ENCODE peak calls at places on chromosome 14, in seven cellular contexts. One of them, this sample, is unnamed.

GRCh38 chr14:73944432-73945158 is 5.3 kb downstream of the FAM161B start:
- DNase-seq in A549: no peak
- DNase-seq in ascending aorta: no peak
- DNase-seq in upper lobe of left lung: no peak
- DNase-seq in Panc1: no peak
- DNase-seq in suprapubic skin: no peak
- DNase-seq in H1: no peak
- DNase-seq in this sample: no peak

GRCh38 chr14:103136388-103137271 is 13.4 kb downstream of the TNFAIP2 start:
- DNase-seq in A549: no peak
- DNase-seq in ascending aorta: no peak
- DNase-seq in upper lobe of left lung: no peak
- DNase-seq in Panc1: peak; percentile 41
- DNase-seq in suprapubic skin: no peak
- DNase-seq in H1: no peak
- DNase-seq in this sample: peak; percentile 68

GRCh38 chr14:93982684-93983007 is 6.3 kb upstream of the ASB2 start:
- DNase-seq in A549: no peak
- DNase-seq in ascending aorta: no peak
- DNase-seq in upper lobe of left lung: no peak
- DNase-seq in Panc1: no peak
- DNase-seq in suprapubic skin: no peak
- DNase-seq in H1: no peak
- DNase-seq in this sample: no peak

GRCh38 chr14:85731198-85731597 is 201.3 kb downstream of the FLRT2 start:
- DNase-seq in A549: no peak
- DNase-seq in ascending aorta: no peak
- DNase-seq in upper lobe of left lung: no peak
- DNase-seq in Panc1: no peak
- DNase-seq in suprapubic skin: no peak
- DNase-seq in H1: no peak
- DNase-seq in this sample: no peak

GRCh38 chr14:95410838-95411237 is 91.1 kb upstream of the CLMN start:
- DNase-seq in A549: no peak
- DNase-seq in ascending aorta: no peak
- DNase-seq in upper lobe of left lung: no peak
- DNase-seq in Panc1: no peak
- DNase-seq in suprapubic skin: no peak
- DNase-seq in H1: no peak
- DNase-seq in this sample: no peak

GRCh38 chr14:103545219-103545914 is 16.4 kb downstream of the TRMT61A start:
- DNase-seq in A549: no peak
- DNase-seq in ascending aorta: no peak
- DNase-seq in upper lobe of left lung: no peak
- DNase-seq in Panc1: no peak
- DNase-seq in suprapubic skin: no peak
- DNase-seq in H1: no peak
- DNase-seq in this sample: no peak

GRCh38 chr14:33364536-33364935 is 425.9 kb downstream of the NPAS3 start:
- DNase-seq in A549: no peak
- DNase-seq in ascending aorta: no peak
- DNase-seq in upper lobe of left lung: no peak
- DNase-seq in Panc1: no peak
- DNase-seq in suprapubic skin: no peak
- DNase-seq in H1: no peak
- DNase-seq in this sample: no peak

GRCh38 chr14:54048736-54049135 is 92.1 kb upstream of the BMP4 start:
- DNase-seq in A549: no peak
- DNase-seq in ascending aorta: no peak
- DNase-seq in upper lobe of left lung: no peak
- DNase-seq in Panc1: no peak
- DNase-seq in suprapubic skin: no peak
- DNase-seq in H1: no peak
- DNase-seq in this sample: no peak

GRCh38 chr14:77862154-77862783 is 62.4 kb downstream of the ADCK1 start:
- DNase-seq in A549: peak; percentile 79
- DNase-seq in ascending aorta: peak; percentile 79
- DNase-seq in upper lobe of left lung: peak; percentile 74
- DNase-seq in Panc1: peak; percentile 43
- DNase-seq in suprapubic skin: peak; percentile 87
- DNase-seq in H1: peak; percentile 77
- DNase-seq in this sample: peak; percentile 92

GRCh38 chr14:101082036-101082435 is 178.5 kb upstream of the RTL1 start:
- DNase-seq in A549: no peak
- DNase-seq in ascending aorta: no peak
- DNase-seq in upper lobe of left lung: peak; percentile 16
- DNase-seq in Panc1: no peak
- DNase-seq in suprapubic skin: peak; percentile 31
- DNase-seq in H1: no peak
- DNase-seq in this sample: no peak

GRCh38 chr14:94598816-94599655 is 13.2 kb upstream of the SERPINA3 start:
- DNase-seq in A549: peak; percentile 87
- DNase-seq in ascending aorta: peak; percentile 87
- DNase-seq in upper lobe of left lung: peak; percentile 77
- DNase-seq in Panc1: no peak
- DNase-seq in suprapubic skin: peak; percentile 84
- DNase-seq in H1: no peak
- DNase-seq in this sample: peak; percentile 56

GRCh38 chr14:34234258-34234657 is 227.8 kb downstream of the SPTSSA start:
- DNase-seq in A549: no peak
- DNase-seq in ascending aorta: no peak
- DNase-seq in upper lobe of left lung: no peak
- DNase-seq in Panc1: no peak
- DNase-seq in suprapubic skin: no peak
- DNase-seq in H1: no peak
- DNase-seq in this sample: no peak

GRCh38 chr14:91341331-91342242 is 76.0 kb downstream of the CCDC88C start:
- DNase-seq in A549: no peak
- DNase-seq in ascending aorta: no peak
- DNase-seq in upper lobe of left lung: no peak
- DNase-seq in Panc1: no peak
- DNase-seq in suprapubic skin: no peak
- DNase-seq in H1: no peak
- DNase-seq in this sample: no peak

GRCh38 chr14:88170333-88170732 is 152.7 kb downstream of the KCNK10 start:
- DNase-seq in A549: no peak
- DNase-seq in ascending aorta: no peak
- DNase-seq in upper lobe of left lung: no peak
- DNase-seq in Panc1: no peak
- DNase-seq in suprapubic skin: no peak
- DNase-seq in H1: no peak
- DNase-seq in this sample: no peak

GRCh38 chr14:96176811-96177211 is 27.8 kb upstream of the BDKRB2 start:
- DNase-seq in A549: no peak
- DNase-seq in ascending aorta: peak; percentile 67
- DNase-seq in upper lobe of left lung: no peak
- DNase-seq in Panc1: no peak
- DNase-seq in suprapubic skin: no peak
- DNase-seq in H1: no peak
- DNase-seq in this sample: no peak

GRCh38 chr14:64971890-64972785 is at the start of gene RAB15:
- DNase-seq in A549: peak; percentile 34
- DNase-seq in ascending aorta: no peak
- DNase-seq in upper lobe of left lung: peak; percentile 24
- DNase-seq in Panc1: no peak
- DNase-seq in suprapubic skin: no peak
- DNase-seq in H1: no peak
- DNase-seq in this sample: no peak

GRCh38 chr14:97453991-97454390 is 656.8 kb downstream of the VRK1 start:
- DNase-seq in A549: no peak
- DNase-seq in ascending aorta: no peak
- DNase-seq in upper lobe of left lung: no peak
- DNase-seq in Panc1: no peak
- DNase-seq in suprapubic skin: no peak
- DNase-seq in H1: no peak
- DNase-seq in this sample: no peak

GRCh38 chr14:72781476-72782181 is 112.3 kb downstream of the DPF3 start:
- DNase-seq in A549: peak; percentile 24
- DNase-seq in ascending aorta: no peak
- DNase-seq in upper lobe of left lung: no peak
- DNase-seq in Panc1: no peak
- DNase-seq in suprapubic skin: peak; percentile 31
- DNase-seq in H1: no peak
- DNase-seq in this sample: no peak

GRCh38 chr14:75714993-75715392 is 53.9 kb downstream of the TTLL5 start:
- DNase-seq in A549: no peak
- DNase-seq in ascending aorta: no peak
- DNase-seq in upper lobe of left lung: no peak
- DNase-seq in Panc1: no peak
- DNase-seq in suprapubic skin: no peak
- DNase-seq in H1: no peak
- DNase-seq in this sample: no peak

GRCh38 chr14:60845523-60845922 is 111.0 kb downstream of the MNAT1 start:
- DNase-seq in A549: no peak
- DNase-seq in ascending aorta: no peak
- DNase-seq in upper lobe of left lung: no peak
- DNase-seq in Panc1: no peak
- DNase-seq in suprapubic skin: no peak
- DNase-seq in H1: no peak
- DNase-seq in this sample: no peak

DNA sequence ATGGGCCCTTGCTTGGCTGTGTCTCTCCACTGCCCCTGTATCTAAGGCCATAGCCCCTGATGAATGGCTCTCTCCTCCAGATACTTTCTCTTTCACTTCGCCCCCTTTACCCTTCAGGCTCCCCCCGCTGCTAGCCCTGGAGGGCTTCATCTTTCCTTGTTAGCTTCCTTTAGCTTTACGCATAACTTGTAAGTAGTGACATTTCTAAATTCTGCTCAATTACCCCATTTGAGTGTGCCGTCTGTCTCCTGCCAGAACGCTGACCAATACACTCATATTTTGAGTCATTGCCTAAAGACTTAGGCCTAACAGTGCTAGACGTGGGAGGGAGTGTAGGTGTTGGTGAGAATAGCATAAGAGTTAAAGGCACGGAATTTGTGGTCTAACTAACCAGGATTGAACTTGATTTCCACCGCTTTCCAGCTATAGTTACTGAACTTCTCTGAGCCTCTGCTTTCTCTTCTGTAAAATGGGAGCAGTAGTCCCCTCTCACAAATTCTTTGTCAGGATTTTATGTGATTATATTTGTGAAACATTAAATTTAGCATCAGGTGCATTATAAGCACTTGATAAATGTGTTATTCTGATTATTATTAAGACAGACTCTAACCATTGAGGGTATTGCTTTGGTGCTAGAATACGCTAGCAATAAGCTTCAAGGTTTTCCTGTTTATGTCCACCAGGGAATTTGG is 129.3 kb downstream of the ZFP36L1 start:
- DNase-seq in A549: no peak
- DNase-seq in ascending aorta: peak; percentile 62
- DNase-seq in upper lobe of left lung: no peak
- DNase-seq in Panc1: no peak
- DNase-seq in suprapubic skin: no peak
- DNase-seq in H1: no peak
- DNase-seq in this sample: no peak
- H3K4me3 ChIP-seq in A549: no peak overlapping the region
- H3K4me3 ChIP-seq in ascending aorta: no peak overlapping the region
- H3K4me3 ChIP-seq in upper lobe of left lung: no peak overlapping the region
- H3K4me3 ChIP-seq in Panc1: no peak overlapping the region
- H3K4me3 ChIP-seq in suprapubic skin: no peak overlapping the region
- H3K4me3 ChIP-seq in H1: no peak overlapping the region
- H3K4me3 ChIP-seq in this sample: no peak overlapping the region

GRCh38 chr14:99440278-99440677 is 40.4 kb downstream of the SETD3 start:
- DNase-seq in A549: no peak
- DNase-seq in ascending aorta: no peak
- DNase-seq in upper lobe of left lung: no peak
- DNase-seq in Panc1: no peak
- DNase-seq in suprapubic skin: no peak
- DNase-seq in H1: no peak
- DNase-seq in this sample: no peak
- TF ChIP-seq CTCF in A549: no peak
- TF ChIP-seq CTCF in ascending aorta: no peak
- TF ChIP-seq CTCF in upper lobe of left lung: no peak
- TF ChIP-seq CTCF in Panc1: peak; percentile 11
- TF ChIP-seq CTCF in suprapubic skin: no peak
- TF ChIP-seq CTCF in H1: peak; percentile 4
- TF ChIP-seq CTCF in this sample: no peak

DNA sequence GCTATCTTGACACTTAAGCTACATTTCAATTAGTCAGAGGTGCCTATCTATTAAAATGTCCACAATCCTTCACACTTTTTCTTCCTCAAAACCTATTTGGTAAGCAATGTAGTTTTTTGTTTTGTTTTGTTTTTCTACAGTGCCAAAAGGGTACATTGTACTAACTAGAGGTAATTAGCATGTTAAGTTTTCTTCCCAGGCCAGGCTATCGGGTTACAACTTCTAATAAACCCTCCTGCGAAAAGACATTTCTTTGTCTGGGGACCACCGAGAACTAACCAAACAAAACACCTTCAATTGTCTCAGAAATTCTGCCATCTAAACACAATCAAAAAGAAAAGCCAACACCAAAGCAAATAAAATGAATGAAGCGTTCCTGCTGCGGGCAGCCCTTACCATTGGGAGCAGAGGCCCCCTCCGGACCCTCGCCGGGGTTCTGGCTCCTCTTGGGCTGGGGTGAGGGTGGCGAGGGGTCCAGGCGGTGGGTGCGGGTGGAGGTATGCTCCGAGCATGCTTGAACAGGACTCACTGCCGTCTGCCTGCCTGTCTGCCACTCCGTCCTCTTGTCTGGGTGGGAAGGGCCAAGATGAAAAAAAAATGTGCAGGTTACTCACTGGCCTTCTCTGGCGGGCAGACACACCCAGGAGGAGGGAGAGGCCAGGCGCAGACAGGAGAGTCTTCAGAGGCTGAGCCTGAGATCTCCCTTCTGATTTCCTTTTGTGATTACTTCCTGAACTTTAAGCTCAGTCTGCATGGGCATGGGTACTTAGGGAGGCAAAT is 76.3 kb downstream of the STON2 start:
- DNase-seq in A549: peak; percentile 69
- DNase-seq in ascending aorta: no peak
- DNase-seq in upper lobe of left lung: peak; percentile 62
- DNase-seq in Panc1: no peak
- DNase-seq in suprapubic skin: no peak
- DNase-seq in H1: peak; percentile 29
- DNase-seq in this sample: no peak
- H3K27ac ChIP-seq in A549: peak overlapping the region; percentile 78
- H3K27ac ChIP-seq in ascending aorta: no peak overlapping the region
- H3K27ac ChIP-seq in upper lobe of left lung: no peak overlapping the region
- H3K27ac ChIP-seq in Panc1: no peak overlapping the region
- H3K27ac ChIP-seq in suprapubic skin: peak overlapping the region; percentile 57
- H3K27ac ChIP-seq in H1: peak overlapping the region; percentile 4
- H3K27ac ChIP-seq in this sample: no peak overlapping the region

DNA sequence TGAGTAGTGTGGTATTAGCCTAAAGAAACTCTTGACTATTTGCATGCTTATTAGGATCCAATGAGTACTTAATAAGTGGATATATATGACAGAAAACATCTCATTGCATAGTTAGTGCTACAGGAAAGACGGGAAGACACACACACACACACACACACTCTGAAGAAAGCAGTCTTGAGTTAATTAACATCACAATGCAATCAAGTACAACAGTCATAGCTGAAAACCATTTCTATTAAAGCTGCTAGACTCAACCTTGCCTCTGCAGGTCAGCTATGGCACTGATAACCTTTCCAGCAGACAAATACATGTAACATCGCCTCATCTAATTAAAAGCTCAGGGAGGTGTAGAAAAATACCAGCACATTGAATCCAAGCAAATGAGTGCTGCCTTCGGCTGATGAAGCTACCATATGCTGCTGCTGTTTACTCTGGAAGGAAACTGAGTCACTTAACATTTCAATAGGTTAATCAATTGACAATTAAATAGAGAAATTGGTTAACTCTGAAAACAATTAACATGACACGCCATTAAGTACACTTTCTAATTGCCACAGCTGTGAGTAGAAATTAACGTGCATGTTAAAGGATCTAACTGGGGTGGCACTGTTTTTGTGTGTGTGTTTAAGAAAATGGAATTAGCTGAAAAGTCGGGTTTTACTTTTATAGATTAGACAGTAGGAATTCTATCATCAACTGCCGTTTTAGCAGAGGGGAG is 93.2 kb upstream of the OTX2 start:
- DNase-seq in A549: no peak
- DNase-seq in ascending aorta: no peak
- DNase-seq in upper lobe of left lung: no peak
- DNase-seq in Panc1: no peak
- DNase-seq in suprapubic skin: no peak
- DNase-seq in H1: no peak
- DNase-seq in this sample: no peak
- H3K4me3 ChIP-seq in A549: no peak overlapping the region
- H3K4me3 ChIP-seq in ascending aorta: no peak overlapping the region
- H3K4me3 ChIP-seq in upper lobe of left lung: no peak overlapping the region
- H3K4me3 ChIP-seq in Panc1: no peak overlapping the region
- H3K4me3 ChIP-seq in suprapubic skin: no peak overlapping the region
- H3K4me3 ChIP-seq in H1: no peak overlapping the region
- H3K4me3 ChIP-seq in this sample: no peak overlapping the region

This sample was measured in dorsolateral prefrontal cortex.